ENCODE peak calls at places on chromosomes 7 and 10, in seven cellular contexts. One of them, this sample, is unnamed.
A peak's percentile ranks its signal among the peaks of the same experiment; 100 is the strongest.

GRCh38 chr7:65216469-65216868 is 157.2 kb upstream of the ZNF92 start:
- DNase-seq in choroid plexus epithelial cell: peak; percentile 62
- DNase-seq in Peyer's patch: no peak
- DNase-seq in AG08396: no peak
- DNase-seq in CMK: no peak
- DNase-seq in AG09309: no peak
- DNase-seq in stomach: peak; percentile 79
- DNase-seq in this sample: no peak

GRCh38 chr7:15889501-15889900 is 203.0 kb upstream of the MEOX2 start:
- DNase-seq in choroid plexus epithelial cell: peak; percentile 20
- DNase-seq in Peyer's patch: no peak
- DNase-seq in AG08396: peak; percentile 7
- DNase-seq in CMK: no peak
- DNase-seq in AG09309: no peak
- DNase-seq in stomach: no peak
- DNase-seq in this sample: no peak

GRCh38 chr7:158002486-158003080 is 585.0 kb downstream of the PTPRN2 start:
- DNase-seq in choroid plexus epithelial cell: no peak
- DNase-seq in Peyer's patch: peak; percentile 25
- DNase-seq in AG08396: no peak
- DNase-seq in CMK: no peak
- DNase-seq in AG09309: no peak
- DNase-seq in stomach: no peak
- DNase-seq in this sample: no peak

GRCh38 chr10:124093076-124093773 is at the start of gene CHST15:
- DNase-seq in choroid plexus epithelial cell: peak; percentile 61
- DNase-seq in Peyer's patch: peak; percentile 61
- DNase-seq in AG08396: peak; percentile 85
- DNase-seq in CMK: no peak
- DNase-seq in AG09309: no peak
- DNase-seq in stomach: peak; percentile 48
- DNase-seq in this sample: no peak

GRCh38 chr7:42495251-42495650 is 258.2 kb upstream of the GLI3 start:
- DNase-seq in choroid plexus epithelial cell: peak; percentile 18
- DNase-seq in Peyer's patch: no peak
- DNase-seq in AG08396: no peak
- DNase-seq in CMK: no peak
- DNase-seq in AG09309: no peak
- DNase-seq in stomach: no peak
- DNase-seq in this sample: no peak

GRCh38 chr7:43164757-43165156 is 52.3 kb downstream of the HECW1 start:
- DNase-seq in choroid plexus epithelial cell: peak; percentile 99
- DNase-seq in Peyer's patch: no peak
- DNase-seq in AG08396: peak; percentile 82
- DNase-seq in CMK: no peak
- DNase-seq in AG09309: peak; percentile 90
- DNase-seq in stomach: no peak
- DNase-seq in this sample: peak; percentile 93

GRCh38 chr10:126013489-126014281 is 117.3 kb downstream of the FANK1 start:
- DNase-seq in choroid plexus epithelial cell: peak; percentile 80
- DNase-seq in Peyer's patch: no peak
- DNase-seq in AG08396: peak; percentile 71
- DNase-seq in CMK: no peak
- DNase-seq in AG09309: peak; percentile 39
- DNase-seq in stomach: no peak
- DNase-seq in this sample: peak; percentile 24

GRCh38 chr7:151306860-151307259 is 34.8 kb upstream of the NUB1 start:
- DNase-seq in choroid plexus epithelial cell: no peak
- DNase-seq in Peyer's patch: no peak
- DNase-seq in AG08396: no peak
- DNase-seq in CMK: no peak
- DNase-seq in AG09309: no peak
- DNase-seq in stomach: no peak
- DNase-seq in this sample: no peak

GRCh38 chr10:118590334-118590733 is 5.1 kb downstream of the PRLHR start:
- DNase-seq in choroid plexus epithelial cell: peak; percentile 47
- DNase-seq in Peyer's patch: no peak
- DNase-seq in AG08396: peak; percentile 42
- DNase-seq in CMK: no peak
- DNase-seq in AG09309: no peak
- DNase-seq in stomach: peak; percentile 46
- DNase-seq in this sample: no peak

GRCh38 chr7:81330108-81330507 is 411.3 kb upstream of the SEMA3C start:
- DNase-seq in choroid plexus epithelial cell: no peak
- DNase-seq in Peyer's patch: no peak
- DNase-seq in AG08396: no peak
- DNase-seq in CMK: no peak
- DNase-seq in AG09309: no peak
- DNase-seq in stomach: no peak
- DNase-seq in this sample: no peak

GRCh38 chr7:30863694-30864011 is 48.0 kb upstream of the AQP1 start:
- DNase-seq in choroid plexus epithelial cell: peak; percentile 87
- DNase-seq in Peyer's patch: no peak
- DNase-seq in AG08396: peak; percentile 34
- DNase-seq in CMK: no peak
- DNase-seq in AG09309: no peak
- DNase-seq in stomach: no peak
- DNase-seq in this sample: no peak

This sample was measured in AG04449.